ENCODE peak calls at places on chromosomes 12 and 14, in seven cellular contexts. C is left ventricle myocardium inferior; P is NCI-H2081; D is retina; E is naive thymus-derived CD8-positive, alpha-beta T cell; K is NCI-H1417; L is HS-5. S is an unnamed sample.

GRCh38 chr12:50732591-50732990 is 31.3 kb upstream of the ATF1 start:
- DNase-seq in P (no peak), L (peak), C (no peak), D (no peak), E (no peak), K (no peak), S (no peak)

GRCh38 chr12:55717397-55718007 is 1.7 kb downstream of the BLOC1S1 start:
- DNase-seq in K (no peak), P (no peak), C (no peak), D (no peak), L (no peak), E (no peak), S (no peak)

GRCh38 chr12:127761880-127762279 is 505.1 kb upstream of the TMEM132C start:
- DNase-seq in C (no peak), D (no peak), L (no peak), E (no peak), K (no peak), P (no peak), S (no peak)

GRCh38 chr14:31825459-31825858 is 251.6 kb upstream of the ARHGAP5 start:
- DNase-seq in P (no peak), E (no peak), D (no peak), K (no peak), L (no peak), C (no peak), S (no peak)

GRCh38 chr12:99436584-99436983 is 211.0 kb upstream of the GARIN6 start:
- DNase-seq in D (no peak), P (no peak), L (no peak), K (no peak), E (no peak), C (no peak), S (no peak)

GRCh38 chr12:28578361-28578760 is 388.1 kb downstream of the CCDC91 start:
- DNase-seq in C (no peak), L (no peak), D (no peak), P (no peak), K (no peak), E (no peak), S (no peak)

GRCh38 chr12:125983784-125984510 is 918.7 kb downstream of the AACS start:
- DNase-seq in C (no peak), L (no peak), P (no peak), K (no peak), E (no peak), D (no peak), S (no peak)

GRCh38 chr12:3532931-3533702 is 42.1 kb downstream of the PRMT8 start:
- DNase-seq in C (no peak), L (no peak), E (no peak), K (no peak), D (no peak), P (no peak), S (no peak)

GRCh38 chr12:59645242-59645641 is 49.4 kb downstream of the SLC16A7 start:
- DNase-seq in K (no peak), E (no peak), P (no peak), L (no peak), D (no peak), C (no peak), S (no peak)

GRCh38 chr12:30725739-30726138 is 29.0 kb downstream of the CAPRIN2 start:
- DNase-seq in L (peak), C (no peak), D (no peak), K (no peak), P (no peak), E (no peak), S (peak)

GRCh38 chr12:122867701-122868461 is 28.0 kb downstream of the VPS37B start:
- DNase-seq in L (no peak), C (peak), E (no peak), K (no peak), P (no peak), D (no peak), S (peak)

GRCh38 chr14:76329150-76329881 is 46.6 kb upstream of the ESRRB start:
- DNase-seq in E (no peak), D (peak), K (peak), L (no peak), P (peak), C (no peak), S (no peak)

GRCh38 chr12:104802198-104802597 is 155.9 kb downstream of the SLC41A2 start:
- DNase-seq in L (no peak), D (no peak), P (no peak), K (no peak), E (no peak), C (no peak), S (no peak)

GRCh38 chr12:2858334-2858733 is 1.5 kb upstream of the TEX52 start:
- DNase-seq in C (no peak), P (no peak), D (no peak), L (no peak), K (no peak), E (no peak), S (no peak)

GRCh38 chr14:69005432-69006148 is 26.5 kb upstream of the ACTN1 start:
- DNase-seq in L (peak), K (peak), D (peak), P (no peak), C (peak), E (no peak), S (peak)

GRCh38 chr14:71242237-71242748 is 335.0 kb downstream of the PCNX1 start:
- DNase-seq in P (no peak), E (no peak), K (no peak), D (no peak), L (peak), C (no peak), S (no peak)

GRCh38 chr12:2052861-2053674 is at the start of gene CACNA1C:
- DNase-seq in C (peak), K (peak), D (peak), E (peak), L (no peak), P (peak), S (no peak)

GRCh38 chr14:50311974-50312733 is at the start of the genes DMAC2L and L2HGDH:
- DNase-seq in L (peak), K (peak), E (peak), P (peak), C (peak), D (peak), S (peak)

GRCh38 chr14:100786820-100787219 is 39.1 kb upstream of the MEG3 start:
- DNase-seq in C (no peak), K (no peak), P (no peak), E (no peak), D (peak), L (no peak), S (no peak)

GRCh38 chr12:56389215-56389850 is 26.7 kb upstream of the APOF start:
- DNase-seq in C (no peak), E (no peak), K (no peak), D (no peak), L (no peak), P (no peak), S (no peak)

GRCh38 chr14:51020024-51020710 is 74.7 kb downstream of the TRIM9 start:
- DNase-seq in K (no peak), E (no peak), P (no peak), L (no peak), C (no peak), D (peak), S (no peak)

S was measured in keratinocyte.